ENCODE peak calls at places on chromosomes 1 and 21, in five cellular contexts. X is lower lobe of right lung, Y is right cardiac atrium, F is PC-3, E is left lung. R is an unnamed sample.
A peak's percentile ranks its signal among the peaks of the same experiment; 100 is the strongest.

GRCh38 chr1:209873067-209873810 is 45.5 kb downstream of the UTP25 start:
- DNase-seq in X (no peak), Y (no peak), E (no peak), F (peak; percentile 68), R (no peak)

GRCh38 chr1:67149179-67149770 is 14.5 kb upstream of the C1orf141 start:
- DNase-seq in F (peak; percentile 72), X (no peak), Y (peak; percentile 76), E (no peak), R (no peak)

GRCh38 chr1:15337656-15338402 is 71.9 kb upstream of the EFHD2 start:
- DNase-seq in E (no peak), F (peak; percentile 87), X (peak; percentile 37), Y (no peak), R (no peak)

GRCh38 chr1:244049969-244050834 is 881 bp upstream of the ZBTB18 start:
- DNase-seq in E (peak; percentile 78), Y (peak; percentile 59), X (peak; percentile 55), F (no peak), R (no peak)

GRCh38 chr1:209652121-209652742 is at the start of gene LAMB3:
- DNase-seq in X (peak; percentile 82), F (peak; percentile 94), E (peak; percentile 91), Y (no peak), R (peak; percentile 88)

GRCh38 chr1:12615916-12616708 is 1.9 kb downstream of the DHRS3 start:
- DNase-seq in Y (peak; percentile 89), E (peak; percentile 90), F (peak; percentile 71), X (peak; percentile 74), R (no peak)

GRCh38 chr1:150981805-150982712 is at the start of gene ANXA9:
- DNase-seq in E (no peak), Y (no peak), X (no peak), F (peak; percentile 14), R (no peak)

GRCh38 chr1:14924455-14925325 is 228.9 kb upstream of the TMEM51 start:
- DNase-seq in Y (peak; percentile 81), X (peak; percentile 69), F (peak; percentile 36), E (peak; percentile 89), R (no peak)

GRCh38 chr1:85344256-85344694 is 67.8 kb upstream of the BCL10 start:
- DNase-seq in E (peak; percentile 73), F (peak; percentile 63), X (peak; percentile 54), Y (no peak), R (no peak)

GRCh38 chr1:19311503-19311930 is 427 bp downstream of the AKR7A2 start:
- DNase-seq in F (no peak), E (no peak), X (no peak), Y (no peak), R (peak; percentile 66)

GRCh38 chr1:15836772-15837669 is 10.5 kb upstream of the SPEN start:
- DNase-seq in X (peak; percentile 87), F (no peak), E (peak; percentile 91), Y (peak; percentile 81), R (no peak)

GRCh38 chr21:44065428-44065827 is 41.8 kb upstream of the PWP2 start:
- DNase-seq in E (no peak), X (no peak), Y (no peak), F (no peak), R (no peak)

GRCh38 chr1:161840363-161840762 is 74.2 kb downstream of the ATF6 start:
- DNase-seq in E (no peak), F (no peak), Y (no peak), X (no peak), R (no peak)

GRCh38 chr1:109802901-109803561 is 39.3 kb upstream of the EPS8L3 start:
- DNase-seq in Y (peak; percentile 63), F (no peak), X (peak; percentile 29), E (no peak), R (no peak)

GRCh38 chr1:216665381-216665780 is 57.8 kb downstream of the ESRRG start:
- DNase-seq in F (no peak), E (no peak), Y (no peak), X (no peak), R (no peak)
- H3K4me1 ChIP-seq in F (no peaks in the 10 kb centered on the region), E (no peaks in the 10 kb centered on the region), Y (no peaks in the 10 kb centered on the region), X (no peaks in the 10 kb centered on the region), R (no peaks in the 10 kb centered on the region)

GRCh38 chr1:202642212-202642611 is 68.0 kb downstream of the SYT2 start:
- DNase-seq in Y (no peak), F (no peak), X (no peak), E (no peak), R (no peak)

GRCh38 chr1:202645097-202645476 is 65.2 kb downstream of the SYT2 start:
- DNase-seq in F (no peak), E (no peak), X (no peak), Y (no peak), R (no peak)

GRCh38 chr1:202642619-202643291 is 67.5 kb downstream of the SYT2 start:
- DNase-seq in F (no peak), Y (peak; percentile 51), E (peak; percentile 75), X (no peak), R (no peak)

GRCh38 chr1:202643397-202644218 is 66.6 kb downstream of the SYT2 start:
- DNase-seq in X (no peak), F (no peak), Y (no peak), E (peak; percentile 82), R (no peak)

GRCh38 chr1:202644219-202645096 is 65.8 kb downstream of the SYT2 start:
- DNase-seq in X (no peak), Y (no peak), E (no peak), F (no peak), R (no peak)
- H3K4me3 ChIP-seq in X (no peak overlapping the region), Y (no peak overlapping the region), E (no peak overlapping the region), F (no peak overlapping the region), R (no peak overlapping the region)

DNA sequence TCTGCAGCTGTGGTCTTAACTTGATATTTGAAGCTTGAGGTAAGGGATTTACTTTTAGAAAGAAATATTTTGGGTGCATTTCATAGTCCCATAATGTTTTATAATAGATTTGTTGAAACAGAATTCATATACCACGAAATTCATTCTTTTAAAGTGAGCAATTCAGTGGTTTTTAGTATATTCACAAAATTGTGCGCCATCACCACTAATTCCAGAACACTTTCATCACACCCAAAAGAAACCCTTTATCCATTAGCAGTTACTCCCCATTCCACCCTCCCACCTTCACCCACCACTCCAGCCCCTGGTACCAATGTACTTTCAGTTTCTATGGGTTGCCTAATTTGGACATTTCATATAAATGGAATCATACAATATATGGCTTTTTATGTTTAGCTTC is 38.9 kb upstream of the DMRTB1 start:
- DNase-seq in X (no peak), E (no peak), Y (no peak), F (no peak), R (no peak)
- H3K27me3 ChIP-seq in X (peaks cover 8% of the 10 kb centered on the region), E (peaks cover 5% of the 10 kb centered on the region), Y (no peaks in the 10 kb centered on the region), F (peaks cover 47% of the 10 kb centered on the region), R (peaks cover 47% of the 10 kb centered on the region)

DNA sequence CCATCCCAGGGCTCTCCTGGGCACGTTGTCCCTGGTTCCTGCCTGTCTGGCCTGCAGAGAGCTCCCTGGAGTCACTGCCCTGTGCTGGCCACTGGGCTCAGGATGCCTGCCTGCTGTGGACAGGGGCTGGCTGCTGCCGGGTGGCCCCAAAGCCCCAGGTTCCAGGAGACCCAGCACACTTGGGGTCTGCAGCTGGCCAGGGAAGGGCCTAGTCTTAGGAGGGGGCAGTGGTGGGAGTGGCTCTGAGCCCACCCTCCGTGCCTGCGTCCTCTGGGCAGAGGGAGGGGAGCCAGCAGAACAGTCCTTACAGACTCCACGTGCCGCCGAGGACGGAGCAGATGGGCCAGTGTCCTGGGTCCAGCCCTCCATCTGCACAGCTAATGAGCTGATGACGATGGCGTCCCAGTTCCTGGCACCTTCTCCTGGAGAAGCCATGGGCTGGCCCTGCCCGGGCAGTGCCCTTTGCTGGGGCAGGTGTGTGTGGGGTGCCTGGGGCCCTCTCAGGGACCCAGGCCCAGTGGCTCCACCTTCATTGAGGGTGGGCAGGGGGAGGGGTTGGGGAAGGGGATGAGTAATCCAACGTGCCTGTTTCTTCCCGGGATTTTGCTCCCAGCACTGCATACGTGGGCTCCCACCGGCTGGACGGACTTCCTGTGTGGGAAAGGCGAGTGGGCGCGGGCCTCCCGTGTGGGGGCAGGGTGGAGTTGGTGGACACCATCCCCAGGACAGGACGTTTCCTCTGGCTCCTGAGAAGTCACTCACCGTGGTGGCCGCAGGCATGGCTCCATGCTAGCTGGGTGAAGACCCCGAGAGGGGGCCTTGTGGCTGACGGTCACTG is 6.8 kb upstream of the PLCH2 start:
- DNase-seq in F (no peak), Y (no peak), X (no peak), E (no peak), R (no peak)
- H3K4me1 ChIP-seq in F (no peaks in the 10 kb centered on the region), Y (no peaks in the 10 kb centered on the region), X (no peaks in the 10 kb centered on the region), E (no peaks in the 10 kb centered on the region), R (peaks cover 25% of the 10 kb centered on the region)

GRCh38 chr1:169110265-169110664 is 3.8 kb downstream of the ATP1B1 start:
- DNase-seq in E (no peak), Y (no peak), X (no peak), F (no peak), R (no peak)

GRCh38 chr1:169107673-169108160 is 1.2 kb downstream of the ATP1B1 start:
- DNase-seq in X (no peak), E (no peak), Y (peak; percentile 51), F (peak; percentile 57), R (no peak)

GRCh38 chr1:169110691-169111447 is 4.4 kb downstream of the ATP1B1 start:
- DNase-seq in E (no peak), X (peak; percentile 60), Y (no peak), F (no peak), R (no peak)

GRCh38 chr1:169109561-169110134 is 3.2 kb downstream of the ATP1B1 start:
- DNase-seq in Y (peak; percentile 60), E (no peak), F (peak; percentile 84), X (peak; percentile 59), R (no peak)

DNA sequence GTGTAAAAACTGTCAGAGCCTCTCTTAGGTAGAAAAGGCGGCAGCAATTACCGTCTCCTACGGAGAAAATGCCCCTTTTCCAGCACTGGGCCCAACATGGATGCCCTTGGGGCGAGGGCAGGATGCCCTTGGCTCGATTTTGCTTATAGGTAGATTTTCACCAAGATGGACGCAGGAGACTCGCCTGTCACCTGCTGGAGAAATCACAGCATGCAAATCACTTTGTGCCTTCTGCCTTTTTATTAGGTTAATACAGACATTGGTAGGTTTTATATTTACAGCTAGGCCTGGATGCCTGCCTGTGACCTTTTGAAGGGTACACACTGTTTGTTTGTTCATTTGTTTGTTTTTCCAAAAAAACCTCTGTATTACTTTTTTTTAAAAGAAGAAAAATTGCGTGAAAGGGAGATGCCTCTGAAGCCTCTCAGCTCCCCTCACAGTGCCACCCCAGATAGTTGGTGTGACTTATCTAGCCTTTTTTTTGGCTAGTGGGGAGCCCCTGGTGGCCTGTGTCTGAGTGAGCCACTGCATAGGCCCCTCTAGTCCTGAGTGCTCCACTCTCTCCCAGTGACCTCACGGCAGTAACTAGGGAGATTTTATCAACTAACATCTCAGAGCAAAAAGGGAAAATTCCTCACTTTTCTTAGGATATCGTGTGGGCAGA is 2.5 kb downstream of the ATP1B1 start:
- DNase-seq in Y (peak; percentile 57), E (no peak), F (peak; percentile 56), X (no peak), R (no peak)
- H3K4me3 ChIP-seq in Y (peak overlapping the region; percentile 90), E (peak overlapping the region; percentile 82), F (peak overlapping the region; percentile 93), X (peak overlapping the region; percentile 92), R (peak overlapping the region; percentile 69)

GRCh38 chr1:7702365-7702764 is 68.7 kb upstream of the VAMP3 start:
- DNase-seq in F (no peak), X (no peak), E (no peak), Y (no peak), R (no peak)

GRCh38 chr1:7703321-7704213 is 67.5 kb upstream of the VAMP3 start:
- DNase-seq in F (no peak), Y (peak; percentile 73), X (no peak), E (peak; percentile 82), R (no peak)

GRCh38 chr1:7705908-7706216 is 65.2 kb upstream of the VAMP3 start:
- DNase-seq in X (no peak), Y (no peak), F (peak; percentile 7), E (no peak), R (no peak)

GRCh38 chr1:7705048-7705907 is 65.8 kb upstream of the VAMP3 start:
- DNase-seq in F (no peak), Y (peak; percentile 81), X (peak; percentile 71), E (peak; percentile 82), R (no peak)

GRCh38 chr1:7704214-7705047 is 66.7 kb upstream of the VAMP3 start:
- DNase-seq in F (peak; percentile 74), E (peak; percentile 96), Y (peak; percentile 98), X (peak; percentile 94), R (peak; percentile 86)
- H3K27me3 ChIP-seq in F (peaks cover 68% of the 10 kb centered on the region), E (no peaks in the 10 kb centered on the region), Y (no peaks in the 10 kb centered on the region), X (peaks cover 7% of the 10 kb centered on the region), R (peaks cover 17% of the 10 kb centered on the region)

R was measured in RWPE2.